ENCODE peak calls at places on chromosomes 12 and 14, in six cellular contexts. A, B, L, W, H and O are unnamed samples.

GRCh38 chr12:80299976-80300375 is 144.1 kb upstream of the PTPRQ start:
- DNase-seq in B (no peak), H (no peak), W (no peak), A (no peak), L (no peak), O (no peak)

GRCh38 chr14:65164068-65164824 is 61.9 kb upstream of the MAX start:
- DNase-seq in W (no peak), A (no peak), L (no peak), H (peak), B (no peak), O (peak)

GRCh38 chr12:50538178-50538577 is 33.4 kb downstream of the DIP2B start:
- DNase-seq in W (no peak), A (no peak), L (no peak), H (no peak), B (no peak), O (no peak)

GRCh38 chr14:42854061-42854460 is 1247.4 kb downstream of the LRFN5 start:
- DNase-seq in L (no peak), A (no peak), B (no peak), W (peak), H (no peak), O (no peak)

GRCh38 chr12:93419388-93420034 is 22.2 kb downstream of the UBE2N start:
- DNase-seq in L (no peak), W (peak), A (no peak), B (no peak), H (peak), O (peak)

GRCh38 chr14:90576581-90576980 is 179.8 kb downstream of the CALM1 start:
- DNase-seq in A (no peak), H (no peak), B (no peak), W (peak), L (no peak), O (no peak)

GRCh38 chr12:12716845-12717585 is at the start of gene CDKN1B:
- DNase-seq in B (peak), L (peak), A (peak), W (peak), H (peak), O (peak)

GRCh38 chr14:69543341-69544249 is 31.1 kb downstream of the CCDC177 start:
- DNase-seq in B (peak), L (no peak), H (peak), A (peak), W (peak), O (peak)

GRCh38 chr12:84756961-84757360 is 155.6 kb downstream of the SLC6A15 start:
- DNase-seq in W (peak), A (no peak), L (no peak), B (no peak), H (no peak), O (no peak)

GRCh38 chr12:20220339-20220738 is 148.0 kb upstream of the PDE3A start:
- DNase-seq in A (no peak), H (no peak), L (no peak), W (peak), B (no peak), O (peak)

GRCh38 chr14:75295061-75295461 is 16.4 kb downstream of the FOS start:
- DNase-seq in B (peak), H (peak), A (no peak), W (peak), L (peak), O (peak)

GRCh38 chr14:50957296-50957695 is 13.0 kb upstream of the PYGL start:
- DNase-seq in W (peak), H (no peak), L (no peak), B (no peak), A (no peak), O (no peak)

GRCh38 chr12:31020385-31021166 is 53.1 kb upstream of the DDX11 start:
- DNase-seq in H (no peak), B (no peak), W (no peak), L (no peak), A (no peak), O (no peak)

GRCh38 chr12:45852508-45852907 is 123.0 kb downstream of the ARID2 start:
- DNase-seq in W (no peak), L (peak), A (no peak), H (no peak), B (no peak), O (no peak)

GRCh38 chr12:11798856-11799530 is 149.5 kb downstream of the ETV6 start:
- DNase-seq in H (no peak), W (peak), B (no peak), L (no peak), A (peak), O (peak)

GRCh38 chr12:6700646-6701051 is at the start of gene PIANP:
- DNase-seq in H (peak), B (no peak), A (no peak), L (peak), W (peak), O (peak)

GRCh38 chr12:91687052-91688017 is 458.3 kb downstream of the BTG1 start:
- DNase-seq in L (no peak), A (no peak), B (no peak), H (no peak), W (peak), O (no peak)

GRCh38 chr12:47980779-47981495 is 17.5 kb downstream of the TMEM106C start:
- DNase-seq in H (no peak), W (no peak), L (no peak), B (no peak), A (no peak), O (no peak)

GRCh38 chr12:102896067-102896466 is 21.0 kb downstream of the PAH start:
- DNase-seq in A (no peak), L (no peak), B (no peak), H (no peak), W (no peak), O (no peak)

GRCh38 chr12:105331805-105332251 is 1.3 kb downstream of the C12orf75 start:
- DNase-seq in W (no peak), B (no peak), A (no peak), L (no peak), H (no peak), O (no peak)

GRCh38 chr12:25063873-25064598 is 115.1 kb upstream of the BCAT1 start:
- DNase-seq in L (no peak), A (no peak), H (no peak), B (no peak), W (no peak), O (no peak)

GRCh38 chr12:116610971-116611541 is 51.9 kb downstream of the MAP1LC3B2 start:
- DNase-seq in B (no peak), L (peak), W (no peak), H (no peak), A (no peak), O (no peak)

GRCh38 chr12:110279976-110280783 is 867 bp upstream of the ATP2A2 start:
- DNase-seq in H (peak), A (no peak), B (no peak), W (peak), L (peak), O (peak)

GRCh38 chr14:74510211-74510931 is 16.8 kb downstream of the ISCA2 start:
- DNase-seq in A (no peak), L (no peak), B (no peak), W (peak), H (no peak), O (no peak)

GRCh38 chr12:116160196-116160595 is 117.3 kb downstream of the MED13L start:
- DNase-seq in B (no peak), A (no peak), H (peak), L (no peak), W (peak), O (peak)

GRCh38 chr14:77111021-77111420 is 13.0 kb downstream of the CIPC start:
- DNase-seq in H (no peak), A (no peak), L (no peak), B (no peak), W (peak), O (peak)

GRCh38 chr14:92916201-92916600 is 6.7 kb upstream of the CHGA start:
- DNase-seq in A (no peak), W (no peak), L (no peak), H (no peak), B (no peak), O (no peak)

GRCh38 chr12:89960607-89961394 is 252.2 kb upstream of the ATP2B1 start:
- DNase-seq in L (no peak), W (peak), A (no peak), B (no peak), H (no peak), O (peak)

GRCh38 chr12:4857472-4858291 is 52.0 kb upstream of the KCNA1 start:
- DNase-seq in A (no peak), W (peak), L (peak), H (peak), B (peak), O (peak)

GRCh38 chr14:70658899-70659298 is 17.2 kb downstream of the TTC9 start:
- DNase-seq in H (no peak), B (no peak), L (no peak), A (peak), W (no peak), O (no peak)

GRCh38 chr12:19885987-19886804 is 446.9 kb downstream of the AEBP2 start:
- DNase-seq in W (no peak), H (no peak), A (no peak), L (no peak), B (no peak), O (no peak)

GRCh38 chr12:94545937-94546771 is 86.5 kb upstream of the CEP83 start:
- DNase-seq in L (no peak), H (peak), B (peak), A (no peak), W (peak), O (peak)

GRCh38 chr14:81464253-81465001 is 64.3 kb upstream of the STON2 start:
- DNase-seq in W (peak), L (no peak), A (peak), B (no peak), H (peak), O (peak)

GRCh38 chr12:70002097-70002911 is 177.3 kb downstream of the MYRFL start:
- DNase-seq in H (no peak), L (peak), B (no peak), A (no peak), W (no peak), O (no peak)

GRCh38 chr14:94014375-94014774 is 11.8 kb upstream of the OTUB2 start:
- DNase-seq in W (no peak), A (no peak), L (no peak), H (no peak), B (no peak), O (no peak)

GRCh38 chr12:23277831-23278230 is 652.9 kb downstream of the ETNK1 start:
- DNase-seq in L (no peak), A (no peak), H (no peak), B (no peak), W (no peak), O (no peak)

GRCh38 chr12:6612247-6612646 is 5.1 kb upstream of the CHD4 start:
- DNase-seq in H (no peak), B (no peak), A (no peak), W (no peak), L (no peak), O (no peak)

GRCh38 chr14:20857630-20858261 is 33.4 kb upstream of the RNASE3 start:
- DNase-seq in L (peak), A (peak), H (peak), W (peak), B (peak), O (peak)

GRCh38 chr14:59282366-59282765 is 93.9 kb downstream of the DAAM1 start:
- DNase-seq in A (peak), W (peak), H (no peak), B (no peak), L (no peak), O (peak)

GRCh38 chr14:87332001-87332400 is 661.0 kb downstream of the GALC start:
- DNase-seq in B (no peak), H (no peak), L (no peak), W (peak), A (no peak), O (peak)

DNA sequence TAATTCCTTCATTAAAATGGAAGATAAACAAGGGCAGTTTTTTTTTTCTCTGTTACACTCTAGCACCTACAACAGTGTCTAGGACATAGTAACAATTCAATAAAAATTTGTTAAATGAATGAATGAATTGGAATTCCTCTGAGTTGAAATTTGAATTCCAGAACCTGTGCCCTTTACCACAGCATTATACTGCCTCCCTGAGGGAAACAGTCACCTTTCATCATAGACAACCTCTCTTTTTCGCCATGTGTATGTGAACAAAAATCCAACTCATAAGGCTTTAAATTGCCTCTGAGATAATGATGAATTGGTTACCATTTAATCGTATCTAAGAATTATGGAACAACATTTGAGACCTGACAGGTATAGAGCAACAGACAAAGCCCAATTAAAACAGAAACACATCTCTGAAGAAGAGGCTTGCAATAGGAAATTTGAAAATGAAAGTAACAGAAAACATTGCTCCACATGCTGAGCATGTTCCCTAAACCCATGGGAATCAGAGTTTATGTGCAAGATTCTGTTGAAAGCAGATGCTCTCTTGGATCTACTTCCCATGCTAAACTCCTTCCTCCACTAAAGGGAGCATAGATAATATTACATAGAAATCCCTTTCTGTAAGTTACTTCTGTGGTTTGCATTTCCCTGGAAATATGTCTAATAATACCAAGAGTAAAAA is 657.8 kb downstream of the GALC start:
- DNase-seq in L (no peak), B (no peak), W (no peak), A (no peak), H (no peak), O (peak)
- TF ChIP-seq CTCF in L (no peak), B (no peak), W (peak), A (no peak), H (no peak), O (no peak)

GRCh38 chr14:99535448-99535847 is 54.2 kb downstream of the CCNK start:
- DNase-seq in L (no peak), A (no peak), W (peak), B (no peak), H (no peak), O (no peak)
- H3K27ac ChIP-seq in L (no peak), A (no peak), W (no peak), B (no peak), H (no peak), O (peak)

DNA sequence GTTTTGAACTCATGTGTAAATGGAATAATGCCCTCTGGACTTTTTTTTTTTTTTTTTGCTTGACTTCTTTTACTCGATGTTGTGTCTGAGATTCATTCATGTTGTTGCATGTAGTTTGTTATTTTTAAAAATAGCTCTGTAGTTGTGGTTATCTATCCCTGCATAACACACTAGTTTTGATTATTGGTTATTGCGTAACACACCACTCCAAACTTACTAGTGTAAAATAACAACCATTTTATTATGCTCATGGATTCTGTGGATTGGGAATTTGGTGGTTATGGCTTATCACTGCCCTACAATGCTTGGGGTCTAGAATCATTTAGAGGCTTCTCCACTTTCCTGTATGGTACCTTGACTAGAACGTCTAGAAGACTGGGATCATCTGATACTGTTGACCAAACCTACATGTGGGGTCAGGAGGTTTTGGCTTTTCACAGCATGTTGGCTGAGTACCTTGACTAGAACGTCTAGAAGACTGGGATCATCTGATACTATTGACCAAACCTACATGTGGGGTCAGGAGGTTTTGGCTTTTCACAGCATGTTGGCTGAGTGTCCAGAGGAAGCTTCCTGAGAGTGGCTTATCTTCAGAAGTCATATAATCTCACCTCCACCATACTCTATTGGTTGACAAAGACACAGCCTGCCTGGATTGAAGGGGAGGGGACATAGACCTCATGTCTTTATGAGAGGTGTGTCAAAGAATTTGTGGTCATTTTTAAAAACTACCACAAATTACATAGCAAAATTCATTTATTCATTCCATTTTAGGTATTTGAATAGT is 11.6 kb downstream of the VRK1 start:
- DNase-seq in A (no peak), L (no peak), B (no peak), W (no peak), H (no peak), O (no peak)
- TF ChIP-seq CTCF in A (no peak), L (no peak), B (no peak), W (no peak), H (no peak), O (no peak)

DNA sequence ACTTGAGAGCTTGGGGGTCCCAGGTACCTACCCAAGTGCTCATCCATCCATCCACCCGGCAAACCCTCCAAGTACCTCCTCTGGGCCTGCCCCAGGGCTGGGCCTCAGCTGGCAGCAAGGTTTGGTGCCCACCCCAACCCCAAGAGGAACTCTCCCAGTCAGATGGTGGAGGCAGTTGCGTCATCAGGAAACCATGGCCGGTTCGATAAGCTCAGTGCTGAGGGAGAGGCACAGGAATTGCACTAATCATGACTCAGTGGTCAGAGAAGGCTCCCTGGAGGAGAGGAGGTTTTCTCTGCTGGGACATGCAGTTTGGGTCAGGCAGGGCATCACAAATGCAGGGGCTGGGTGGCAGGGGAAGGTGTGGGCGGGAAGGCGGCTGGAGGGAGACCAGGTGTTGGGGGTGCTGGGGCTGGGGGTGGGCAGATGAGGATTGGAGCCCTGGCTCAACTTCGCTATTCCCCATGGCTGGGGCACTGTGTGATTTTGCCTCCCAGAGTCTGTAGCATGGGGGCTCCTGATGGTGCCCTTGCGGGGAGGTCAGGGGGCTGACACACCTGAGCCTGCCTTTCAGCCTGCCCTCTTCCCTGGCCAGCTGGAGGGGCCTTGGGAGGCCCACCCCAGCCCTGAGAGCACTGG is 32.2 kb downstream of the SH2B3 start:
- DNase-seq in W (peak), H (no peak), A (peak), B (peak), L (no peak), O (peak)
- H3K27ac ChIP-seq in W (peak), H (no peak), A (peak), B (peak), L (peak), O (peak)

GRCh38 chr12:119649202-119649808 is 18.6 kb upstream of the PRKAB1 start:
- DNase-seq in W (no peak), A (no peak), B (no peak), H (peak), L (no peak), O (peak)
- TF ChIP-seq CTCF in W (peak), A (peak), B (peak), H (peak), L (peak), O (peak)

DNA sequence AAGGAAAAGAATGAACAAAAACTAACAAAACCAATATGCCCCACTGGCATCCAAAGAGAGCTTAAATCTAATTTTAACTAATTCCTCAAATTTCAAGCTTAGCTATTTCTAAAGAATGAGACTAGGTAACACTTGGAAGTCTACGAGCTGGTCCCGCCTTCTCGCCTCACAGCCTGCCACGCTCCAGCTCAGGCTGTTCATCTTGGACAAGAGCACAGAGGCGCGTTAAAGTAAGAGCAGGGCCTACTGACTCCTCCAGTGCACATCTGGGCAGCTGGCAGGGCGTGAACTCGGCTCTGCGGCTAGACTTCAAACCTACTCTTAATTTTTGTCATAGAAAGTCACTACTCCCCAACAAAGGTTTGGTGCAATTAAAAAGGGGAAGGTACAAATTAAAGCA is 64.6 kb downstream of the DICER1 start:
- DNase-seq in B (no peak), H (no peak), W (no peak), L (no peak), A (no peak), O (no peak)
- H3K27ac ChIP-seq in B (no peak), H (no peak), W (no peak), L (no peak), A (no peak), O (no peak)